ENCODE peak calls at places on chromosomes 16 and 17, in eight cellular contexts. I is H1, H is breast epithelium, Q is transverse colon, D is right atrium auricular region, A is psoas muscle, N is left lung, F is fibroblast of lung. M is an unnamed sample.

GRCh38 chr17:50184057-50184456 is 17.4 kb downstream of the COL1A1 start:
- DNase-seq in N (no peak), A (peak; percentile 26), I (no peak), F (no peak), Q (no peak), H (no peak), D (no peak), M (no peak)

GRCh38 chr17:79852748-79853147 is 13.5 kb upstream of the CBX4 start:
- DNase-seq in F (peak; percentile 61), N (no peak), H (no peak), A (no peak), Q (peak; percentile 23), I (no peak), D (no peak), M (no peak)

GRCh38 chr17:67491009-67491677 is 114.1 kb downstream of the PITPNC1 start:
- DNase-seq in H (peak; percentile 69), F (peak; percentile 99), D (peak; percentile 96), N (peak; percentile 73), Q (peak; percentile 72), A (peak; percentile 97), I (no peak), M (peak; percentile 93)

GRCh38 chr16:87311387-87311786 is 5.8 kb downstream of the C16orf95 start:
- DNase-seq in A (no peak), N (no peak), D (no peak), F (no peak), Q (no peak), I (no peak), H (no peak), M (no peak)

GRCh38 chr17:82495844-82496528 is 23.5 kb upstream of the FOXK2 start:
- DNase-seq in Q (peak; percentile 50), D (no peak), H (no peak), A (no peak), I (peak; percentile 23), F (no peak), N (no peak), M (no peak)

GRCh38 chr17:44444735-44445105 is 55.3 kb upstream of the ITGA2B start:
- DNase-seq in D (no peak), F (peak; percentile 80), I (no peak), H (no peak), Q (no peak), A (no peak), N (no peak), M (peak; percentile 46)

GRCh38 chr17:66268247-66268927 is 34.0 kb upstream of the PRKCA start:
- DNase-seq in H (no peak), F (peak; percentile 82), A (no peak), N (no peak), I (no peak), D (no peak), Q (no peak), M (peak; percentile 65)

GRCh38 chr17:55157165-55157564 is 107.6 kb upstream of the HLF start:
- DNase-seq in D (no peak), A (no peak), N (no peak), Q (no peak), H (no peak), F (peak; percentile 50), I (no peak), M (no peak)

GRCh38 chr17:27569257-27569722 is 61.7 kb upstream of the LGALS9 start:
- DNase-seq in H (no peak), I (peak; percentile 51), D (no peak), A (peak; percentile 77), N (no peak), F (peak; percentile 35), Q (no peak), M (no peak)

GRCh38 chr17:27384721-27385120 is 71.5 kb upstream of the KSR1 start:
- DNase-seq in F (peak; percentile 15), H (no peak), N (no peak), D (no peak), I (no peak), Q (no peak), A (no peak), M (no peak)

GRCh38 chr17:38617074-38617860 is 11.5 kb upstream of the SRCIN1 start:
- DNase-seq in F (no peak), I (no peak), H (no peak), N (no peak), Q (no peak), D (no peak), A (no peak), M (no peak)

GRCh38 chr16:26645629-26646028 is 421.1 kb upstream of the C16orf82 start:
- DNase-seq in Q (no peak), F (no peak), D (peak; percentile 23), H (no peak), A (no peak), N (no peak), I (no peak), M (no peak)

GRCh38 chr16:73878616-73879015 is 418.0 kb upstream of the PSMD7 start:
- DNase-seq in I (no peak), N (no peak), A (no peak), Q (no peak), F (peak; percentile 90), H (no peak), D (no peak), M (peak; percentile 39)

GRCh38 chr16:17403156-17403809 is 67.5 kb downstream of the XYLT1 start:
- DNase-seq in A (no peak), N (no peak), F (no peak), I (no peak), D (no peak), Q (no peak), H (no peak), M (no peak)
- H3K27ac ChIP-seq in A (no peak overlapping the region), N (no peak overlapping the region), F (no peak overlapping the region), I (no peak overlapping the region), D (peak overlapping the region; percentile 92), Q (peak overlapping the region; percentile 79), H (no peak overlapping the region), M (no peak overlapping the region)

GRCh38 chr16:80968386-80969113 is 38.1 kb downstream of the CMC2 start:
- DNase-seq in H (no peak), Q (no peak), N (no peak), F (no peak), A (no peak), D (no peak), I (no peak), M (no peak)
- TF ChIP-seq CTCF in H (no peak), Q (no peak), N (no peak), F (no peak), A (no peak), D (no peak), I (no peak), M (no peak)

GRCh38 chr17:48583708-48584582 is 5.8 kb upstream of the HOXB4 start:
- DNase-seq in N (no peak), D (no peak), H (no peak), I (no peak), Q (no peak), A (no peak), F (peak; percentile 91), M (no peak)
- H3K27ac ChIP-seq in N (no peak overlapping the region), D (no peak overlapping the region), H (no peak overlapping the region), I (no peak overlapping the region), Q (peak overlapping the region; percentile 91), A (no peak overlapping the region), F (peak overlapping the region; percentile 98), M (peak overlapping the region; percentile 98)

GRCh38 chr16:75695708-75696107 is 5.6 kb downstream of the DUXB start:
- DNase-seq in H (no peak), I (no peak), Q (no peak), A (no peak), D (no peak), F (peak; percentile 10), N (no peak), M (no peak)
- TF ChIP-seq CTCF in H (no peak), I (peak; percentile 38), Q (no peak), A (no peak), D (no peak), F (no peak), N (no peak), M (no peak)

GRCh38 chr16:3952342-3953131 is 72.0 kb upstream of the CREBBP start:
- DNase-seq in Q (peak; percentile 21), H (no peak), N (no peak), F (no peak), A (peak; percentile 92), I (no peak), D (peak; percentile 90), M (no peak)

GRCh38 chr16:3953728-3954410 is 73.4 kb upstream of the CREBBP start:
- DNase-seq in N (no peak), F (no peak), H (no peak), I (no peak), D (no peak), Q (no peak), A (no peak), M (no peak)

GRCh38 chr16:3957344-3957980 is 76.9 kb upstream of the CREBBP start:
- DNase-seq in F (no peak), I (no peak), A (peak; percentile 24), N (no peak), H (no peak), D (no peak), Q (no peak), M (no peak)

GRCh38 chr16:3951861-3952332 is 71.4 kb upstream of the CREBBP start:
- DNase-seq in A (peak; percentile 19), I (no peak), F (peak; percentile 64), D (no peak), Q (no peak), N (no peak), H (no peak), M (no peak)

DNA sequence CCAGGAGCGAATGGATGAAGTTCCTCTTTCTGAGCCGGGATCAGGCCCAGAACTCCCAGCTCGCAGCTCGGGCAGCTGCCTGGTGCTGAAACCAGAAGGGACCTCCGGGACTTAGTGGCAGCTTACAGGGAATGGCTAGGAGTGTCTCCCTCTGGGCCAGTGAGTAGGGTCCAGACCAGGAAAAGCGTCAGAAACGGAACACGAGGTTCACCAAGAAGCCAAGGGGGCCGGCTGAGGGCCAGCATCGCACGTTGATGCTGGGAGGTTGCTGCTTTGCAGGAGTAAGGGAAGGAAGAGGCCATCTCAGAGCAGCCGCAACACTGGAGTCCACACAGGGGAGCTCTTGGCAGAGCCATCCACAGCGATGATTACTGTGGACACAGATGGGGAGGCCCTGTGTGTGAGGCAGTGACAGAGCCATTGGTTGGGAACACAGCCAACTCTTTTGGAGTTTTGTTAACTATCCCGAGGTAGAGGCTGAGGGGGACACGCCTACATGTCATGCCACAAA is 74.0 kb upstream of the CREBBP start:
- DNase-seq in H (no peak), Q (no peak), F (peak; percentile 36), A (peak; percentile 63), I (no peak), N (no peak), D (no peak), M (no peak)
- H3K27ac ChIP-seq in H (no peak overlapping the region), Q (no peak overlapping the region), F (no peak overlapping the region), A (no peak overlapping the region), I (no peak overlapping the region), N (no peak overlapping the region), D (peak overlapping the region; percentile 23), M (no peak overlapping the region)

DNA sequence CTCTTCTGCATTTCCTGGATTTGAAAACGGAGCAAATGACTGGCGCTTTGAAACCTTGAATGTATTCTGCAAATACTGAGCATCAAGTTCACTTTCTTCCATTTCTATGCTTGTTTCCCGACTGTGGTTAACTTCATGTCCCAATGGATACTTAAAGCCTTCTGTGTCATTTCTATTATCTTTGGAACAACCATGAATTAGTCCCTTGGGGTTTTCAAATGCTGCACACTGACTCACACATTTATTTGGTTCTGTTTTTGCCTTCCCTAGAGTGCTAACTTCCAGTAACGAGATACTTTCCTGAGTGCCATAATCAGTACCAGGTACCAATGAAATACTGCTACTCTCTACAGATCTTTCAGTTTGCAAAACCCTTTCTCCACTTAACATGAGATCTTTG is 32.3 kb downstream of the BRCA1 start:
- DNase-seq in H (no peak), Q (no peak), I (no peak), N (no peak), F (no peak), A (no peak), D (no peak), M (no peak)
- TF ChIP-seq CTCF in H (no peak), Q (no peak), I (no peak), N (no peak), F (no peak), A (no peak), D (no peak), M (no peak)